ENCODE peak calls at places on chromosomes 3 and 15, in six cellular contexts. M is NCI-H2029 treated with DMSO at 0.1 percent for 48 hours, V is immature natural killer cell, K is T47D, Y is T-helper 9 cell, E is OCI-LY7. O is an unnamed sample.

GRCh38 chr3:66609660-66610547 is 109.1 kb upstream of the LRIG1 start:
- DNase-seq in M (peak), V (no peak), K (no peak), Y (no peak), E (no peak), O (no peak)

GRCh38 chr15:66617137-66618090 is 51.6 kb upstream of the LCTL start:
- DNase-seq in M (no peak), V (peak), K (no peak), Y (no peak), E (no peak), O (no peak)

GRCh38 chr3:157544501-157545139 is 41.4 kb upstream of the VEPH1 start:
- DNase-seq in M (no peak), V (no peak), K (no peak), Y (no peak), E (no peak), O (no peak)

GRCh38 chr3:130576571-130577266 is 59.7 kb downstream of the COL6A6 start:
- DNase-seq in M (no peak), V (no peak), K (no peak), Y (no peak), E (no peak), O (no peak)

GRCh38 chr15:66765478-66766281 is 63.6 kb downstream of the SMAD6 start:
- DNase-seq in M (no peak), V (no peak), K (peak), Y (no peak), E (no peak), O (no peak)

GRCh38 chr15:77419050-77419835 is 661 bp downstream of the PEAK1 start:
- DNase-seq in M (no peak), V (peak), K (peak), Y (peak), E (no peak), O (peak)

GRCh38 chr3:134903840-134904239 is 108.8 kb downstream of the EPHB1 start:
- DNase-seq in M (no peak), V (no peak), K (no peak), Y (no peak), E (no peak), O (no peak)

GRCh38 chr3:159860727-159861126 is 127.9 kb upstream of the IL12A start:
- DNase-seq in M (no peak), V (no peak), K (no peak), Y (no peak), E (peak), O (no peak)

GRCh38 chr3:2765002-2765579 is 345.1 kb downstream of the IL5RA start:
- DNase-seq in M (peak), V (no peak), K (no peak), Y (no peak), E (no peak), O (peak)

GRCh38 chr3:132325103-132325606 is 7.9 kb downstream of the ACP3 start:
- DNase-seq in M (no peak), V (no peak), K (no peak), Y (no peak), E (no peak), O (no peak)

GRCh38 chr3:160084998-160085397 is 96.4 kb downstream of the IL12A start:
- DNase-seq in M (no peak), V (no peak), K (no peak), Y (no peak), E (no peak), O (no peak)